ENCODE peak calls at places on chromosomes 6 and 20, in ten cellular contexts. E is lower leg skin; T is non-pigmented ciliary epithelial cell; V is ascending aorta; Y is AG08395; G is stimulated activated CD4-positive, alpha-beta T cell treated with anti-CD3 and anti-CD28 coated beads, Interleukin-2, amount 100 ng/mL, for 48 hours; X is germinal center; A is epithelial cell of esophagus; I is CD8-positive, alpha-beta memory T cell; J is GM03348. Z is an unnamed sample.

GRCh38 chr20:59015411-59015810 is 3.8 kb upstream of the TUBB1 start:
- DNase-seq in E (no peak), T (no peak), V (no peak), Y (no peak), G (no peak), X (no peak), A (no peak), I (no peak), J (no peak), Z (no peak)

GRCh38 chr6:79808846-79809245 is 138.5 kb downstream of the ELOVL4 start:
- DNase-seq in E (no peak), T (no peak), V (no peak), Y (no peak), G (no peak), X (no peak), A (no peak), I (no peak), J (no peak), Z (no peak)

GRCh38 chr6:35402136-35402855 is 49.8 kb upstream of the FANCE start:
- DNase-seq in E (no peak), T (no peak), V (no peak), Y (no peak), G (no peak), X (no peak), A (no peak), I (no peak), J (no peak), Z (no peak)

GRCh38 chr20:38809942-38810341 is 4.4 kb downstream of the PPP1R16B start:
- DNase-seq in E (peak; percentile 48), T (no peak), V (no peak), Y (no peak), G (no peak), X (no peak), A (no peak), I (no peak), J (no peak), Z (no peak)

GRCh38 chr20:51563597-51564332 is 21.2 kb upstream of the NFATC2 start:
- DNase-seq in E (peak; percentile 89), T (peak; percentile 51), V (peak; percentile 45), Y (peak; percentile 66), G (no peak), X (no peak), A (peak; percentile 54), I (no peak), J (peak; percentile 74), Z (peak; percentile 26)

GRCh38 chr6:62272118-62272517 is 13.9 kb downstream of the KHDRBS2 start:
- DNase-seq in E (no peak), T (no peak), V (no peak), Y (no peak), G (no peak), X (no peak), A (no peak), I (no peak), J (no peak), Z (no peak)

GRCh38 chr6:34491091-34491430 is 25.2 kb downstream of the PACSIN1 start:
- DNase-seq in E (no peak), T (no peak), V (no peak), Y (peak; percentile 59), G (no peak), X (no peak), A (peak; percentile 31), I (no peak), J (peak; percentile 83), Z (no peak)

GRCh38 chr6:122770835-122771601 is 8.5 kb upstream of the FABP7 start:
- DNase-seq in E (no peak), T (no peak), V (no peak), Y (no peak), G (no peak), X (no peak), A (peak; percentile 80), I (no peak), J (no peak), Z (peak; percentile 6)

GRCh38 chr6:157150076-157150475 is 173.2 kb downstream of the TMEM242 start:
- DNase-seq in E (no peak), T (peak; percentile 75), V (no peak), Y (no peak), G (no peak), X (no peak), A (peak; percentile 12), I (no peak), J (no peak), Z (no peak)

GRCh38 chr6:34967461-34967860 is 78.4 kb downstream of the ANKS1A start:
- DNase-seq in E (no peak), T (no peak), V (no peak), Y (no peak), G (no peak), X (no peak), A (no peak), I (no peak), J (no peak), Z (no peak)

GRCh38 chr6:151436300-151436699 is 15.6 kb downstream of the RMND1 start:
- DNase-seq in E (no peak), T (no peak), V (no peak), Y (no peak), G (no peak), X (no peak), A (no peak), I (no peak), J (no peak), Z (peak; percentile 86)

GRCh38 chr6:51093899-51094665 is 275.4 kb downstream of the TFAP2B start:
- DNase-seq in E (no peak), T (no peak), V (no peak), Y (no peak), G (no peak), X (no peak), A (peak; percentile 1), I (no peak), J (no peak), Z (no peak)

GRCh38 chr20:63831696-63832686 is 927 bp upstream of the ZBTB46 start:
- DNase-seq in E (peak; percentile 90), T (no peak), V (no peak), Y (no peak), G (no peak), X (no peak), A (peak; percentile 23), I (no peak), J (no peak), Z (peak; percentile 44)

GRCh38 chr20:36521526-36521925 is 19.8 kb upstream of the MYL9 start:
- DNase-seq in E (no peak), T (no peak), V (no peak), Y (no peak), G (no peak), X (no peak), A (no peak), I (no peak), J (no peak), Z (no peak)

GRCh38 chr6:75493400-75494064 is at the start of gene FILIP1:
- DNase-seq in E (no peak), T (no peak), V (peak; percentile 43), Y (peak; percentile 4), G (no peak), X (no peak), A (peak; percentile 12), I (no peak), J (no peak), Z (no peak)

GRCh38 chr6:11096109-11096508 is 2.5 kb downstream of the SMIM13 start:
- DNase-seq in E (no peak), T (peak; percentile 37), V (no peak), Y (peak; percentile 59), G (peak; percentile 13), X (no peak), A (peak; percentile 89), I (no peak), J (peak; percentile 19), Z (peak; percentile 24)

GRCh38 chr6:52815167-52816092 is 11.8 kb upstream of the GSTA1 start:
- DNase-seq in E (no peak), T (no peak), V (no peak), Y (peak; percentile 76), G (peak; percentile 33), X (peak; percentile 66), A (peak; percentile 51), I (peak; percentile 50), J (peak; percentile 73), Z (peak; percentile 73)

GRCh38 chr20:11067359-11067758 is 393.6 kb upstream of the JAG1 start:
- DNase-seq in E (no peak), T (no peak), V (no peak), Y (no peak), G (no peak), X (no peak), A (no peak), I (no peak), J (no peak), Z (no peak)

GRCh38 chr6:34953084-34954025 is 64.3 kb downstream of the ANKS1A start:
- DNase-seq in E (no peak), T (no peak), V (no peak), Y (peak; percentile 26), G (no peak), X (no peak), A (peak; percentile 76), I (no peak), J (peak; percentile 11), Z (no peak)

GRCh38 chr6:116793224-116793623 is 27.7 kb upstream of the FAM162B start:
- DNase-seq in E (no peak), T (no peak), V (no peak), Y (no peak), G (no peak), X (no peak), A (no peak), I (no peak), J (no peak), Z (no peak)

GRCh38 chr6:27650620-27651370 is 177.9 kb upstream of the ZNF184 start:
- DNase-seq in E (no peak), T (peak; percentile 74), V (no peak), Y (no peak), G (peak; percentile 61), X (no peak), A (peak; percentile 82), I (no peak), J (peak; percentile 8), Z (no peak)

GRCh38 chr6:168061269-168062210 is 17.5 kb downstream of the FRMD1 start:
- DNase-seq in E (no peak), T (no peak), V (no peak), Y (no peak), G (no peak), X (no peak), A (no peak), I (no peak), J (no peak), Z (no peak)

GRCh38 chr20:59645761-59646171 is 41.4 kb downstream of the PHACTR3 start:
- DNase-seq in E (peak; percentile 40), T (no peak), V (no peak), Y (no peak), G (no peak), X (no peak), A (no peak), I (no peak), J (peak; percentile 44), Z (no peak)

GRCh38 chr6:163780993-163781392 is 366.5 kb downstream of the QKI start:
- DNase-seq in E (no peak), T (no peak), V (no peak), Y (no peak), G (no peak), X (no peak), A (no peak), I (no peak), J (no peak), Z (no peak)

GRCh38 chr6:5125152-5126006 is 40.2 kb downstream of the PPP1R3G start:
- DNase-seq in E (peak; percentile 78), T (no peak), V (no peak), Y (peak; percentile 47), G (no peak), X (no peak), A (peak; percentile 91), I (no peak), J (peak; percentile 30), Z (no peak)

GRCh38 chr20:46835418-46835817 is 59.2 kb upstream of the EYA2 start:
- DNase-seq in E (no peak), T (no peak), V (no peak), Y (peak; percentile 27), G (no peak), X (no peak), A (peak; percentile 9), I (no peak), J (peak; percentile 16), Z (no peak)

GRCh38 chr20:22652685-22653568 is 68.6 kb upstream of the FOXA2 start:
- DNase-seq in E (no peak), T (no peak), V (no peak), Y (no peak), G (no peak), X (no peak), A (peak; percentile 14), I (no peak), J (peak; percentile 15), Z (peak; percentile 31)

GRCh38 chr20:10475225-10475624 is 40.1 kb downstream of the SLX4IP start:
- DNase-seq in E (no peak), T (no peak), V (no peak), Y (no peak), G (no peak), X (no peak), A (no peak), I (no peak), J (no peak), Z (no peak)